ENCODE peak calls at places on chromosome 9, in eight cellular contexts. S is OCI-LY7, J is cardiac muscle cell, X is endothelial cell of umbilical vein, B is Peyer's patch, W is AG04450, C is sigmoid colon, M is psoas muscle. A is an unnamed sample.

GRCh38 chr9:116767219-116767618 is 80.1 kb downstream of the TRIM32 start:
- DNase-seq in X (no peak), M (no peak), W (no peak), S (no peak), C (no peak), J (peak; percentile 37), B (no peak), A (no peak)

GRCh38 chr9:110114086-110114887 is 93.7 kb downstream of the C9orf152 start:
- DNase-seq in J (no peak), M (no peak), X (no peak), S (no peak), C (no peak), W (no peak), B (no peak), A (peak; percentile 8)

GRCh38 chr9:114810614-114811013 is 4.8 kb upstream of the TNFSF15 start:
- DNase-seq in M (no peak), S (no peak), B (no peak), C (no peak), W (no peak), X (no peak), J (no peak), A (no peak)

GRCh38 chr9:22117511-22118388 is 108.6 kb upstream of the CDKN2B start:
- DNase-seq in C (no peak), B (peak; percentile 78), S (no peak), W (no peak), X (peak; percentile 97), J (no peak), M (no peak), A (no peak)

GRCh38 chr9:104725014-104725413 is 22.5 kb upstream of the NIPSNAP3A start:
- DNase-seq in M (no peak), B (no peak), X (no peak), C (no peak), W (no peak), S (no peak), J (no peak), A (no peak)

GRCh38 chr9:77649109-77649812 is 1.1 kb upstream of the GNA14 start:
- DNase-seq in W (no peak), B (no peak), J (no peak), M (no peak), C (no peak), X (peak; percentile 41), S (no peak), A (no peak)

GRCh38 chr9:118533101-118533500 is 828.9 kb downstream of the TLR4 start:
- DNase-seq in C (no peak), X (peak; percentile 57), J (no peak), W (no peak), S (no peak), B (no peak), M (no peak), A (no peak)

GRCh38 chr9:12702160-12702758 is 9.1 kb downstream of the TYRP1 start:
- DNase-seq in W (no peak), B (peak; percentile 59), M (peak; percentile 28), C (peak; percentile 69), X (peak; percentile 70), S (no peak), J (peak; percentile 66), A (peak; percentile 73)

GRCh38 chr9:98442114-98442513 is 186.7 kb upstream of the TBC1D2 start:
- DNase-seq in B (no peak), J (no peak), W (no peak), C (no peak), S (no peak), X (no peak), M (no peak), A (no peak)

GRCh38 chr9:135632823-135633222 is 6.5 kb downstream of the GLT6D1 start:
- DNase-seq in X (no peak), W (no peak), J (no peak), S (no peak), B (no peak), M (no peak), C (no peak), A (no peak)

GRCh38 chr9:93906182-93906880 is 48.8 kb downstream of the BARX1 start:
- DNase-seq in M (no peak), X (no peak), C (peak; percentile 19), B (no peak), W (no peak), S (no peak), J (no peak), A (no peak)

GRCh38 chr9:16214677-16215076 is 655.8 kb downstream of the BNC2 start:
- DNase-seq in W (no peak), B (no peak), C (no peak), J (no peak), S (no peak), M (no peak), X (no peak), A (no peak)

GRCh38 chr9:110828148-110828730 is 159.6 kb downstream of the MUSK start:
- DNase-seq in W (no peak), S (no peak), J (peak; percentile 35), C (peak; percentile 81), M (peak; percentile 23), X (no peak), B (no peak), A (no peak)

GRCh38 chr9:128205296-128205944 is 2.2 kb downstream of the DNM1 start:
- DNase-seq in B (no peak), M (no peak), J (no peak), C (no peak), S (no peak), W (no peak), X (no peak), A (peak; percentile 69)

GRCh38 chr9:15468113-15468512 is 42.7 kb downstream of the PSIP1 start:
- DNase-seq in M (no peak), S (no peak), C (no peak), W (no peak), J (no peak), X (no peak), B (no peak), A (no peak)

DNA sequence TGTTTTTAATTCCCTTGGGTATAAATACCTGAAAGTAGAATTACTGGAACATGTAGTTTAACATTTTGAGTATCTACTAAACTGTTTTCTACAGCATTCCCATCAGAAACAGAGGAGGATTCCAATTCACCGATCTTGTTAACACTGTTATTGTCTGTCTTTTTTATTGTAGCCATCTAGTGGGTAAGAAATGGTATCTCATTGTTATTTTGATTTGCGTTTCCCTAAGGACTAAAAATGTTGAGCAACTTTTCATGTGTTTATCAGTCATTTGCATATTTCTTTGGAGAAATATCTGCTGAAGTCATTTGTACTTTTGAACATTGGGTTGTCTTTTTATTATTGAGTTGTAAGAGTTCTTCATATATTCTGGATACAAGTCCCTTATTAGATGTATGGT is 135.2 kb upstream of the NFIL3 start:
- DNase-seq in X (no peak), M (no peak), B (no peak), W (no peak), C (no peak), J (no peak), S (no peak), A (no peak)
- TF ChIP-seq CTCF in X (no peak), M (no peak), B (no peak), W (no peak), C (no peak), J (peak; percentile 29), S (no peak), A (no peak)

GRCh38 chr9:130843049-130843908 is 8.2 kb downstream of the ABL1 start:
- DNase-seq in M (no peak), X (no peak), S (no peak), B (no peak), W (no peak), J (no peak), C (no peak), A (no peak)

GRCh38 chr9:130846487-130847305 is 11.6 kb downstream of the ABL1 start:
- DNase-seq in J (no peak), S (no peak), W (no peak), C (peak; percentile 85), M (peak; percentile 61), B (no peak), X (peak; percentile 93), A (peak; percentile 90)

GRCh38 chr9:130844028-130844427 is 9.0 kb downstream of the ABL1 start:
- DNase-seq in M (peak; percentile 27), C (no peak), B (no peak), S (no peak), J (no peak), W (no peak), X (no peak), A (no peak)

GRCh38 chr9:130845901-130846381 is 10.9 kb downstream of the ABL1 start:
- DNase-seq in C (peak; percentile 79), J (peak; percentile 37), W (no peak), S (no peak), B (no peak), M (no peak), X (peak; percentile 73), A (no peak)

DNA sequence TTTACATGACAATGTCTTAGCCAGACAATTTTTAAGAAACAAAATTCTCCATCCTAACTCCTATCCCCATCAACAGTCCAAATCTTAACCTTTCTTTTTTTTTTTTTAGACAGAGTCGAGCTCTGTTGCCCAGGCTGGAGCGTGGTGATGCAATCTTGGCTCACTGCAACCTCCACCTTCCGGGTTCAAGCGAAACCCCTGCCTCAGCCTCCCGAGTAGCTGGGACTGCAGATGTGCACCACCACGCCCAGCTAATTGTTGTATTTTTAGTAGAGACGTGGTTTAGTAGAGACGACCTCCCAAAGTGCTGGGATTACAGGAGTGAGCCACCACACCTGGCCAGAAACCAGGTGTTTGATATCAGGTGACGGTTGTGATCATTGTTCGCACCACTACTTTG is 10.2 kb downstream of the ABL1 start:
- DNase-seq in J (no peak), M (peak; percentile 48), S (no peak), B (no peak), X (no peak), C (no peak), W (no peak), A (no peak)
- H3K4me3 ChIP-seq in J (no peak overlapping the region), M (peak overlapping the region; percentile 28), S (no peak overlapping the region), B (peak overlapping the region; percentile 5), X (no peak overlapping the region), C (no peak overlapping the region), W (peak overlapping the region; percentile 5), A (peak overlapping the region; percentile 66)

GRCh38 chr9:125754096-125754495 is 6.9 kb downstream of the PBX3 start:
- DNase-seq in M (no peak), C (no peak), X (no peak), S (no peak), W (no peak), B (no peak), J (no peak), A (no peak)

GRCh38 chr9:125749287-125749935 is 2.2 kb downstream of the PBX3 start:
- DNase-seq in S (no peak), X (peak; percentile 20), B (no peak), M (no peak), J (no peak), C (no peak), W (no peak), A (no peak)

GRCh38 chr9:125750656-125751035 is 3.5 kb downstream of the PBX3 start:
- DNase-seq in J (peak; percentile 22), X (no peak), W (no peak), B (no peak), C (no peak), S (no peak), M (no peak), A (no peak)

GRCh38 chr9:125749951-125750655 is 2.9 kb downstream of the PBX3 start:
- DNase-seq in B (no peak), C (no peak), X (peak; percentile 30), W (peak; percentile 38), M (no peak), S (no peak), J (no peak), A (no peak)

GRCh38 chr9:125752070-125752628 is 5.0 kb downstream of the PBX3 start:
- DNase-seq in B (no peak), C (no peak), X (no peak), J (no peak), S (no peak), W (no peak), M (no peak), A (no peak)
- H3K27ac ChIP-seq in B (no peak overlapping the region), C (peak overlapping the region; percentile 94), X (no peak overlapping the region), J (peak overlapping the region; percentile 28), S (no peak overlapping the region), W (no peak overlapping the region), M (no peak overlapping the region), A (no peak overlapping the region)

GRCh38 chr9:73683862-73684591 is 532.4 kb downstream of the ANXA1 start:
- DNase-seq in B (no peak), X (peak; percentile 16), J (peak; percentile 40), W (no peak), S (peak; percentile 35), M (no peak), C (no peak), A (no peak)
- TF ChIP-seq CTCF in B (peak; percentile 21), X (peak; percentile 13), J (peak; percentile 53), W (no peak), S (peak; percentile 83), M (peak; percentile 7), C (no peak), A (no peak)

A was measured in coronary artery.